ENCODE peak calls at places on chromosomes 16 and 17, in eight cellular contexts. V is tibial artery, Y is suprapubic skin, F is A549, Z is astrocyte of the spinal cord, R is PC-3, J is HL-60, K is GM12865. E is an unnamed sample.

GRCh38 chr17:78358538-78359215 is 1.2 kb downstream of the SOCS3 start:
- DNase-seq in J (no peak), F (peak; percentile 82), Y (no peak), Z (peak; percentile 61), V (no peak), R (no peak), K (peak; percentile 59), E (peak; percentile 60)

GRCh38 chr16:52456368-52456767 is 90.6 kb downstream of the TOX3 start:
- DNase-seq in Z (no peak), F (no peak), Y (no peak), J (no peak), K (no peak), R (no peak), V (no peak), E (no peak)

GRCh38 chr16:1105888-1106620 is 10.0 kb upstream of the C1QTNF8 start:
- DNase-seq in F (peak; percentile 71), V (peak; percentile 81), Z (peak; percentile 30), Y (no peak), R (peak; percentile 64), J (peak; percentile 40), K (peak; percentile 43), E (peak; percentile 28)

GRCh38 chr17:81870155-81870977 is 771 bp downstream of the ARHGDIA start:
- DNase-seq in Y (peak; percentile 78), R (peak; percentile 38), V (no peak), F (peak; percentile 69), Z (peak; percentile 58), J (peak; percentile 39), K (peak; percentile 62), E (peak; percentile 45)

GRCh38 chr17:3800362-3801042 is 486 bp downstream of the ITGAE start:
- DNase-seq in F (no peak), K (no peak), R (no peak), J (no peak), Y (peak; percentile 24), V (no peak), Z (no peak), E (no peak)

GRCh38 chr16:55357241-55357640 is 33.2 kb downstream of the IRX6 start:
- DNase-seq in Y (no peak), Z (no peak), K (no peak), F (no peak), R (no peak), V (no peak), J (peak; percentile 66), E (no peak)

GRCh38 chr17:73584049-73584448 is 60.2 kb downstream of the SDK2 start:
- DNase-seq in V (no peak), Y (no peak), J (no peak), Z (no peak), R (no peak), K (no peak), F (no peak), E (no peak)

GRCh38 chr17:79616801-79617200 is 6.0 kb upstream of the RBFOX3 start:
- DNase-seq in Y (peak; percentile 25), F (no peak), J (no peak), V (peak; percentile 46), Z (no peak), K (no peak), R (no peak), E (no peak)

GRCh38 chr17:44987194-44987882 is 19.2 kb upstream of the C1QL1 start:
- DNase-seq in J (no peak), R (no peak), F (no peak), V (no peak), Z (no peak), K (no peak), Y (no peak), E (no peak)

GRCh38 chr16:30715777-30716445 is 16.9 kb downstream of the SRCAP start:
- DNase-seq in F (peak; percentile 27), Z (no peak), V (no peak), K (peak; percentile 22), Y (no peak), R (peak; percentile 25), J (peak; percentile 25), E (peak; percentile 9)

GRCh38 chr17:37714897-37715296 is 30.0 kb downstream of the HNF1B start:
- DNase-seq in J (no peak), Z (peak; percentile 17), F (peak; percentile 85), Y (no peak), R (peak; percentile 21), V (no peak), K (no peak), E (no peak)

GRCh38 chr16:3798827-3799226 is 81.5 kb upstream of the TRAP1 start:
- DNase-seq in K (peak; percentile 10), V (no peak), J (no peak), R (no peak), F (no peak), Y (no peak), Z (no peak), E (no peak)
- H3K4me3 ChIP-seq in K (peak overlapping the region; percentile 52), V (no peak overlapping the region), J (no peak overlapping the region), R (no peak overlapping the region), F (no peak overlapping the region), Y (no peak overlapping the region), Z (no peak overlapping the region), E (no peak overlapping the region)

DNA sequence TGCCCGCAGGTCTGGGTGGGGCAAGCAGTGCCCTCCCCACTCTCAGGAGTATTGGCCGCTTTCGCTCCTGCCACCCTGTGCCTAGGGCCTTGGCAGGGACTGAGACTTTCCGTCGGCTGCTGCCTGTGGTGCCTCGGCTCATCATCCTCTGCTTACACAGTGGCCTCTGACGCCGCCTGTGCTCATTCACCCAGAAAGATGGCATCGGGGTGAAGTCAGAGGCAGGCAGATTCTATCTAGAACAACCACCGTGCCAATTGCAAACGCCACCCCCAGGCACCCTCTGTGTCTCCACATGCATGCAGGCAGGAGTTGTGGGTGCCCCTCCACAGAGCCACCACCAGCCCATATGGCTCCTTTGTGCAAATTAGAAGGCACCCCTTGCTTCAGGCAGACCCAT is 154.2 kb upstream of the GSE1 start:
- DNase-seq in Z (no peak), V (no peak), J (no peak), F (no peak), K (no peak), Y (no peak), R (no peak), E (no peak)
- TF ChIP-seq CTCF in Z (no peak), V (no peak), J (no peak), F (no peak), K (no peak), Y (no peak), R (no peak), E (no peak)

GRCh38 chr16:3076577-3076976 is 11.1 kb downstream of the IL32 start:
- DNase-seq in R (no peak), F (no peak), K (peak; percentile 54), V (no peak), Y (no peak), J (no peak), Z (no peak), E (no peak)
- H3K4me3 ChIP-seq in R (no peak overlapping the region), F (no peak overlapping the region), K (peak overlapping the region; percentile 51), V (no peak overlapping the region), Y (no peak overlapping the region), J (no peak overlapping the region), Z (no peak overlapping the region), E (no peak overlapping the region)

GRCh38 chr17:69088643-69089200 is 28.0 kb upstream of the ABCA9 start:
- DNase-seq in Y (no peak), K (no peak), F (no peak), Z (no peak), V (no peak), R (no peak), J (no peak), E (no peak)
- TF ChIP-seq CTCF in Y (no peak), K (no peak), F (no peak), Z (no peak), V (no peak), R (no peak), J (no peak), E (no peak)

E was measured in AG10803.